ENCODE peak calls at places on chromosomes 1 and 21, in eight cellular contexts. Y is ovary, J is A549, L is body of pancreas, I is sigmoid colon, G is HCT116, Z is right lobe of liver, X is erythroblast. H is an unnamed sample.

GRCh38 chr1:107135466-107135865 is 5.4 kb upstream of the NTNG1 start:
- DNase-seq in Z (no peak), X (peak), Y (no peak), J (no peak), L (no peak), G (no peak), I (no peak), H (no peak)

GRCh38 chr1:161864577-161864976 is 98.5 kb downstream of the ATF6 start:
- DNase-seq in L (no peak), X (peak), Z (no peak), I (peak), J (peak), G (no peak), Y (no peak), H (no peak)

GRCh38 chr1:205920159-205920558 is 23.1 kb downstream of the SLC26A9 start:
- DNase-seq in L (peak), Z (no peak), G (no peak), I (peak), X (no peak), Y (no peak), J (no peak), H (no peak)

GRCh38 chr1:64507897-64508296 is 38.0 kb downstream of the CACHD1 start:
- DNase-seq in I (no peak), X (no peak), J (no peak), Y (no peak), Z (no peak), L (no peak), G (no peak), H (no peak)

GRCh38 chr1:182084487-182085316 is 23.2 kb upstream of the ZNF648 start:
- DNase-seq in Z (peak), I (peak), Y (peak), J (peak), L (peak), G (peak), X (peak), H (peak)

GRCh38 chr1:221117548-221117951 is 238.3 kb downstream of the HLX start:
- DNase-seq in Y (no peak), J (peak), I (no peak), X (no peak), G (no peak), L (peak), Z (peak), H (no peak)

GRCh38 chr1:234250747-234251146 is 122.5 kb upstream of the COA6 start:
- DNase-seq in I (no peak), J (peak), X (no peak), G (no peak), Y (no peak), L (no peak), Z (no peak), H (no peak)

GRCh38 chr1:243496173-243496553 is 240.3 kb downstream of the SDCCAG8 start:
- DNase-seq in X (no peak), Z (no peak), G (no peak), J (no peak), L (no peak), Y (no peak), I (peak), H (no peak)

GRCh38 chr1:18794561-18794960 is 64.9 kb downstream of the TAS1R2 start:
- DNase-seq in L (no peak), G (peak), Y (no peak), I (no peak), J (no peak), X (no peak), Z (no peak), H (no peak)

GRCh38 chr1:106584127-106584526 is 472.3 kb upstream of the PRMT6 start:
- DNase-seq in L (no peak), I (no peak), Z (no peak), Y (no peak), X (no peak), J (no peak), G (no peak), H (no peak)

GRCh38 chr1:219124163-219124562 is 49.5 kb upstream of the LYPLAL1 start:
- DNase-seq in Z (no peak), I (no peak), X (no peak), L (no peak), G (no peak), Y (no peak), J (no peak), H (no peak)

GRCh38 chr21:41961282-41961701 is 7.5 kb upstream of the C2CD2 start:
- DNase-seq in Z (no peak), X (no peak), G (no peak), J (no peak), L (no peak), I (no peak), Y (no peak), H (no peak)

GRCh38 chr1:206907304-206907991 is 10.2 kb downstream of the IL24 start:
- DNase-seq in J (peak), G (no peak), I (no peak), Y (no peak), X (peak), L (no peak), Z (peak), H (no peak)

GRCh38 chr1:178534137-178534868 is 21.4 kb downstream of the TEX35 start:
- DNase-seq in L (no peak), Y (no peak), Z (no peak), J (no peak), I (peak), G (no peak), X (no peak), H (no peak)

GRCh38 chr1:145997156-145998023 is 1.0 kb upstream of the TXNIP start:
- DNase-seq in Y (peak), J (no peak), Z (no peak), L (peak), G (no peak), I (peak), X (peak), H (no peak)

GRCh38 chr1:45543599-45544417 is 6.8 kb upstream of the AKR1A1 start:
- DNase-seq in L (peak), G (no peak), X (no peak), Z (peak), I (peak), Y (no peak), J (no peak), H (no peak)

GRCh38 chr21:28439852-28440251 is 552.8 kb downstream of the LTN1 start:
- DNase-seq in X (no peak), Y (no peak), Z (no peak), L (no peak), J (no peak), I (no peak), G (no peak), H (no peak)

GRCh38 chr21:20997633-20998455 is at the start of gene NCAM2:
- DNase-seq in I (peak), Z (peak), X (peak), Y (peak), J (peak), G (no peak), L (peak), H (peak)

GRCh38 chr21:29678616-29679015 is 261.2 kb downstream of the GRIK1 start:
- DNase-seq in L (no peak), I (no peak), G (no peak), Z (no peak), J (no peak), Y (no peak), X (no peak), H (no peak)

GRCh38 chr1:231414260-231415016 is 7.6 kb downstream of the EGLN1 start:
- DNase-seq in I (no peak), Y (no peak), X (no peak), Z (no peak), G (no peak), J (peak), L (no peak), H (no peak)

GRCh38 chr1:108592030-108592759 is 32.3 kb downstream of the EEIG2 start:
- DNase-seq in J (no peak), L (no peak), G (no peak), X (no peak), Y (no peak), Z (no peak), I (no peak), H (no peak)

GRCh38 chr1:160375788-160376524 is 9.1 kb downstream of the NHLH1 start:
- DNase-seq in Z (no peak), J (no peak), L (peak), Y (no peak), G (no peak), X (peak), I (no peak), H (peak)

GRCh38 chr1:234490789-234491479 is 12.0 kb upstream of the TARBP1 start:
- DNase-seq in L (no peak), G (no peak), Z (no peak), Y (no peak), J (no peak), X (peak), I (no peak), H (no peak)

DNA sequence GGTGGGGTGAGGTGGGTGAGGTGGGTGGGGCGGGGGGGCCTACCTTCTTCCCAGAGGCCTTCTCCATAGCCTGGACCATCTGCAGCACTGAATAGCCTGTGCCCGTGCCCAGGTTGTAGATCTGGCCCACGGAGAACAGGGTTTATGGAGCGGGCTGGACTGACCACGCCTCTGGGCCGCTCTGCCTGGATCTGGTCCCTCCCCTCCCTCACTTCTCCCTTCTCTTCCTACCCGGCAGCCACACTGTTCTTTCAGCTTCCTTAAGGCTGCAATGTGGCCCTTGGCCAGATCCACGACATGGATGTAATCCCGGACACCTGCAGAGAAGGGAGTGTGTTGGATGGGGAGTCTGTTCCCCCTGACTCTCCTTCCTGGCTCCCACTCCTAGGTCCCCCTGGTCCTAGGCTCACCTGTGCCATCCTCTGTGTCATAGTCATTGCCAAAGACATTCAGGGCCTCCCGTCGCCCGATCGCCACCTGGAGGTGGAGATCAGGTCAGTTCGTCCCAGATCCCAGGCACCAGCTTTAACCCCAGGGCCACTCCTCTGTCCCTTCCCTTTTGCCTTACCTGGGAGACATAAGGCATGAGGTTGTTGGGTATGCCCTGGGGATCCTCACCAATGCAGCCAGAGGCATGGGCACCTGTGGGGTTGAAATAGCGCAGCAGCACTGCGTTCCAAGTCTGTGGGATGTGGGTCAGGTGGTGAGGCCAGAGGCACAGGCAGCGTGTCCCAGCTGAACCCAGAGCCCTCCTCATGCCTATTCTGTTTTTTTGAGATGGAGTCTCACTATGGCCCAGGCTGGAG is 3.9 kb downstream of the GALE start:
- DNase-seq in L (no peak), Y (no peak), I (peak), Z (no peak), J (no peak), X (peak), G (no peak), H (no peak)
- TF ChIP-seq POLR2A in L (no peak), Y (no peak), I (no peak), Z (no peak), J (no peak), X (no peak), G (no peak), H (no peak)

GRCh38 chr1:212566522-212567479 is 41.8 kb upstream of the ATF3 start:
- DNase-seq in X (peak), J (peak), Y (no peak), L (peak), G (peak), Z (no peak), I (peak), H (peak)
- TF ChIP-seq POLR2A in X (no peak), J (no peak), Y (no peak), L (peak), G (no peak), Z (peak), I (peak), H (peak)

GRCh38 chr1:85576642-85577420 is 3.7 kb upstream of the CCN1 start:
- DNase-seq in Z (peak), G (peak), J (peak), X (peak), Y (peak), L (peak), I (peak), H (no peak)
- TF ChIP-seq POLR2A in Z (peak), G (no peak), J (peak), X (no peak), Y (peak), L (peak), I (peak), H (peak)

GRCh38 chr1:241536383-241536782 is 4.2 kb downstream of the KMO start:
- DNase-seq in L (no peak), G (no peak), Z (no peak), J (no peak), Y (no peak), X (no peak), I (no peak), H (no peak)

GRCh38 chr1:241531195-241532172 is 694 bp upstream of the KMO start:
- DNase-seq in L (no peak), X (peak), Y (no peak), J (peak), I (no peak), Z (no peak), G (peak), H (peak)

GRCh38 chr1:241532173-241532553 is at the start of gene KMO:
- DNase-seq in L (no peak), J (no peak), Z (no peak), Y (no peak), G (no peak), I (no peak), X (peak), H (no peak)

GRCh38 chr1:241533375-241534115 is 1.4 kb downstream of the KMO start:
- DNase-seq in X (no peak), G (no peak), Z (no peak), L (no peak), J (no peak), Y (no peak), I (no peak), H (no peak)

GRCh38 chr1:241532864-241533263 is 686 bp downstream of the KMO start:
- DNase-seq in G (no peak), I (no peak), X (no peak), L (no peak), Z (peak), J (no peak), Y (no peak), H (no peak)
- TF ChIP-seq POLR2A in G (no peak), I (no peak), X (no peak), L (no peak), Z (peak), J (no peak), Y (no peak), H (no peak)

GRCh38 chr1:51729824-51730284 is 113.0 kb downstream of the OSBPL9 start:
- DNase-seq in Z (no peak), X (peak), I (no peak), J (peak), G (no peak), Y (no peak), L (no peak), H (peak)
- TF ChIP-seq POLR2A in Z (no peak), X (peak), I (no peak), J (no peak), G (no peak), Y (no peak), L (peak), H (peak)

H was measured in H54.